ENCODE peak calls at places on chromosomes 11 and 22, in five cellular contexts. S, L, A, H and G are unnamed samples.

GRCh38 chr11:101049123-101049522 is 80.5 kb downstream of the PGR start:
- DNase-seq in S (no peak), L (no peak), A (no peak), H (no peak), G (no peak)

GRCh38 chr11:35142481-35143207 is 3.7 kb downstream of the CD44 start:
- DNase-seq in S (peak; percentile 44), L (no peak), A (no peak), H (no peak), G (no peak)

GRCh38 chr22:28674121-28674563 is 5.5 kb downstream of the TTC28 start:
- DNase-seq in S (peak; percentile 61), L (no peak), A (no peak), H (no peak), G (peak; percentile 83)

GRCh38 chr11:8068605-8069221 is 12.3 kb upstream of the TUB start:
- DNase-seq in S (peak; percentile 92), L (no peak), A (peak; percentile 50), H (peak; percentile 27), G (no peak)

GRCh38 chr22:33350961-33351360 is 292.8 kb upstream of the SYN3 start:
- DNase-seq in S (no peak), L (no peak), A (no peak), H (no peak), G (no peak)

GRCh38 chr11:44589301-44589700 is 23.8 kb downstream of the CD82 start:
- DNase-seq in S (peak; percentile 78), L (peak; percentile 18), A (no peak), H (no peak), G (no peak)

GRCh38 chr11:60993611-60994010 is 22.1 kb downstream of the CD6 start:
- DNase-seq in S (no peak), L (no peak), A (no peak), H (no peak), G (no peak)

GRCh38 chr11:1559103-1559951 is 12.7 kb downstream of the DUSP8 start:
- DNase-seq in S (peak; percentile 76), L (peak; percentile 80), A (peak; percentile 90), H (peak; percentile 74), G (no peak)

GRCh38 chr11:121610706-121611105 is 157.9 kb upstream of the SORL1-AS1 start:
- DNase-seq in S (no peak), L (no peak), A (no peak), H (no peak), G (no peak)

GRCh38 chr11:62805991-62806441 is 776 bp upstream of the NXF1 start:
- DNase-seq in S (no peak), L (no peak), A (no peak), H (no peak), G (no peak)

GRCh38 chr22:30392661-30393321 is 4.0 kb upstream of the SEC14L2 start:
- DNase-seq in S (no peak), L (no peak), A (no peak), H (no peak), G (peak; percentile 48)

GRCh38 chr11:87859583-87859982 is 315.7 kb downstream of the RAB38 start:
- DNase-seq in S (no peak), L (no peak), A (no peak), H (no peak), G (no peak)

GRCh38 chr11:35932641-35933571 is 11.0 kb upstream of the LDLRAD3 start:
- DNase-seq in S (peak; percentile 35), L (no peak), A (no peak), H (no peak), G (peak; percentile 91)

GRCh38 chr22:44823396-44823795 is 71.0 kb downstream of the ARHGAP8 start:
- DNase-seq in S (no peak), L (no peak), A (no peak), H (no peak), G (no peak)

GRCh38 chr22:28029201-28029948 is 110.3 kb upstream of the PITPNB start:
- DNase-seq in S (peak; percentile 65), L (no peak), A (peak; percentile 49), H (no peak), G (no peak)

GRCh38 chr11:94131363-94132115 is 2.9 kb downstream of the PANX1 start:
- DNase-seq in S (peak; percentile 66), L (no peak), A (no peak), H (no peak), G (no peak)

GRCh38 chr11:69948256-69949141 is 129.3 kb upstream of the FGF3 start:
- DNase-seq in S (peak; percentile 23), L (no peak), A (peak; percentile 10), H (peak; percentile 85), G (no peak)

GRCh38 chr11:95908826-95909225 is 15.1 kb downstream of the MTMR2 start:
- DNase-seq in S (peak; percentile 37), L (no peak), A (no peak), H (no peak), G (no peak)

GRCh38 chr11:24496728-24497396 is at the start of gene LUZP2:
- DNase-seq in S (peak; percentile 29), L (peak; percentile 22), A (peak; percentile 6), H (no peak), G (no peak)

GRCh38 chr11:69986421-69987229 is 91.5 kb upstream of the ANO1 start:
- DNase-seq in S (no peak), L (no peak), A (peak; percentile 40), H (no peak), G (no peak)

GRCh38 chr11:125517116-125517804 is 21.2 kb upstream of the FEZ1 start:
- DNase-seq in S (peak; percentile 91), L (no peak), A (no peak), H (no peak), G (no peak)

GRCh38 chr11:120239713-120240640 is at the start of gene POU2F3:
- DNase-seq in S (no peak), L (no peak), A (no peak), H (no peak), G (no peak)

GRCh38 chr11:10623797-10624761 is 55.6 kb upstream of the LYVE1 start:
- DNase-seq in S (peak; percentile 32), L (no peak), A (no peak), H (peak; percentile 46), G (peak; percentile 36)

GRCh38 chr11:113114452-113115027 is 153.3 kb downstream of the NCAM1 start:
- DNase-seq in S (peak; percentile 59), L (peak; percentile 39), A (peak; percentile 43), H (no peak), G (peak; percentile 4)

GRCh38 chr11:72618801-72619200 is 55.4 kb downstream of the PDE2A start:
- DNase-seq in S (peak; percentile 12), L (no peak), A (no peak), H (no peak), G (no peak)

GRCh38 chr11:10492084-10492483 is 37.0 kb downstream of the AMPD3 start:
- DNase-seq in S (no peak), L (no peak), A (no peak), H (no peak), G (no peak)

GRCh38 chr11:111444040-111444439 is 65.0 kb upstream of the POU2AF1 start:
- DNase-seq in S (no peak), L (no peak), A (no peak), H (no peak), G (no peak)

GRCh38 chr11:29957406-29957805 is 59.4 kb downstream of the KCNA4 start:
- DNase-seq in S (no peak), L (no peak), A (no peak), H (no peak), G (no peak)

GRCh38 chr22:39176067-39176621 is 23.7 kb upstream of the CBX7 start:
- DNase-seq in S (peak; percentile 43), L (no peak), A (peak; percentile 76), H (no peak), G (no peak)

GRCh38 chr11:134555510-134555909 is 143.5 kb upstream of the B3GAT1 start:
- DNase-seq in S (no peak), L (no peak), A (no peak), H (no peak), G (no peak)

GRCh38 chr11:134556186-134556585 is 144.1 kb upstream of the B3GAT1 start:
- DNase-seq in S (no peak), L (no peak), A (no peak), H (no peak), G (no peak)

GRCh38 chr11:134552749-134553148 is 140.7 kb upstream of the B3GAT1 start:
- DNase-seq in S (no peak), L (no peak), A (no peak), H (no peak), G (no peak)

GRCh38 chr11:134554106-134554505 is 142.1 kb upstream of the B3GAT1 start:
- DNase-seq in S (no peak), L (no peak), A (no peak), H (no peak), G (no peak)

GRCh38 chr11:134554861-134555260 is 142.8 kb upstream of the B3GAT1 start:
- DNase-seq in S (no peak), L (no peak), A (no peak), H (no peak), G (no peak)
- H3K27ac ChIP-seq in S (no peak overlapping the region), L (no peak overlapping the region), A (no peak overlapping the region), H (no peak overlapping the region), G (no peak overlapping the region)

DNA sequence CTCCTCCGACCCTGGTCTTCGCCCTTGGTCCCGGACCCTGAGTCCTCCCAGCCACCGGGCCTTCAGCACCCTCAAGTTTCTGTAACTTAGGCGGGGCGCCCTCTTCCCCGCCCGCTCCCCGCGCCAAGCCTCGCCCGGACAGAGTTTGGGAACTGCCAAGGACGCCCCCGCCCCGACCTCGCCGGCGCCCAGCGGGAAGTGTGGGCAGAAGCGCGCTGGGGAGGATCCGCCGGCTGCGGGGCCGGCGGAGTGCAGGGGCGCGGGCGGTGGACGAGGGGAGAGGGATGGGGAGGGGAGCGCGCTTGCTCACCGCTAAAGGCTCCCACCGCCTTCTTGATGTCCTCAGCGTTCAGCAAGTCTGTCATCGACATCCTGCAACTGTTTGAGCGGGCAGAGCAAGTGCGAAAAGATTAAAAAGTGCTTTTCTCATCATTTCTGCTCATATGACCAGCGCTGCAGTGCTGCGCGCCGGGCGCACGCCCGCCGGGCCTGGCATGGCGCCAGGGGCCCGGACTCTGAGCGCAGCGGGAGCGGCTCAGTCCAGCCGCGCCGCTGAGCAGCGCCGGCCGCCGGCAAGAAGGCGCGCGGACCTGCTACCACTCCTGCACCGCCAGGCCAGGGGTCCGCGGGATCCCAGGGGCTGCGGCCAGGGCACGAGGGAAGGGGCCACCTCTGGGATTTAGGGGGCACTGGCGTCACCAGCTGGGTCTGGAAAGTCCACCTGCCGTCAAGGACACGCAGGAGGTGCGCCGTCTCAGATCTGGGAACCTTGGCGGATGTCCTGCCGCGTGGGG is at the start of gene PVALB:
- DNase-seq in S (peak; percentile 22), L (no peak), A (peak; percentile 23), H (peak; percentile 23), G (no peak)
- H3K27ac ChIP-seq in S (no peak within 1 kb of the TSS), L (no peak within 1 kb of the TSS), A (no peak within 1 kb of the TSS), H (peak within 1 kb of the TSS; percentile 66), G (no peak within 1 kb of the TSS)

GRCh38 chr22:48188211-48188845 is 1425.9 kb downstream of the TBC1D22A start:
- DNase-seq in S (peak; percentile 17), L (no peak), A (no peak), H (peak; percentile 36), G (no peak)
- H3K27ac ChIP-seq in S (no peak overlapping the region), L (no peak overlapping the region), A (no peak overlapping the region), H (peak overlapping the region; percentile 49), G (no peak overlapping the region)

GRCh38 chr22:26692215-26692614 is 34.8 kb downstream of the MIAT start:
- DNase-seq in S (no peak), L (no peak), A (no peak), H (no peak), G (no peak)

GRCh38 chr22:26689553-26690301 is 32.3 kb downstream of the MIAT start:
- DNase-seq in S (no peak), L (no peak), A (no peak), H (no peak), G (no peak)

GRCh38 chr22:26687439-26687838 is 30.1 kb downstream of the MIAT start:
- DNase-seq in S (no peak), L (no peak), A (no peak), H (no peak), G (no peak)

GRCh38 chr22:26691377-26691716 is 34.0 kb downstream of the MIAT start:
- DNase-seq in S (no peak), L (no peak), A (no peak), H (no peak), G (no peak)

GRCh38 chr22:26690654-26691376 is 33.4 kb downstream of the MIAT start:
- DNase-seq in S (no peak), L (no peak), A (no peak), H (no peak), G (no peak)
- H3K27ac ChIP-seq in S (no peak overlapping the region), L (no peak overlapping the region), A (no peak overlapping the region), H (no peak overlapping the region), G (no peak overlapping the region)